ENCODE peak calls at places on chromosome 1, in four cellular contexts. Z is Peyer's patch, N is GM20000, W is adipocyte. M is an unnamed sample.
A peak's percentile ranks its signal among the peaks of the same experiment; 100 is the strongest.

GRCh38 chr1:39760074-39761008 is 10.8 kb downstream of the OXCT2 start:
- DNase-seq in Z (no peak), N (no peak), W (no peak), M (no peak)

GRCh38 chr1:198678301-198678836 is 39.5 kb downstream of the PTPRC start:
- DNase-seq in Z (peak; percentile 48), N (no peak), W (no peak), M (no peak)

GRCh38 chr1:54280652-54281051 is 80.7 kb downstream of the MRPL37 start:
- DNase-seq in Z (no peak), N (no peak), W (no peak), M (no peak)

GRCh38 chr1:3584915-3585314 is 26.4 kb downstream of the MEGF6 start:
- DNase-seq in Z (no peak), N (no peak), W (no peak), M (no peak)

GRCh38 chr1:65477414-65478378 is 57.2 kb downstream of the LEPR start:
- DNase-seq in Z (no peak), N (no peak), W (peak; percentile 48), M (no peak)

GRCh38 chr1:229579101-229579651 is 20.7 kb upstream of the ABCB10 start:
- DNase-seq in Z (no peak), N (peak; percentile 59), W (no peak), M (no peak)

GRCh38 chr1:55304306-55304705 is 89.1 kb upstream of the USP24 start:
- DNase-seq in Z (no peak), N (no peak), W (no peak), M (no peak)

GRCh38 chr1:167654975-167655575 is 25.0 kb downstream of the RCSD1 start:
- DNase-seq in Z (no peak), N (no peak), W (no peak), M (no peak)

GRCh38 chr1:26318338-26319064 is 743 bp downstream of the CD52 start:
- DNase-seq in Z (peak; percentile 79), N (no peak), W (no peak), M (no peak)

GRCh38 chr1:10975567-10976326 is 36.7 kb upstream of the TARDBP start:
- DNase-seq in Z (peak; percentile 55), N (no peak), W (peak; percentile 98), M (no peak)

GRCh38 chr1:14817223-14818170 is 219.0 kb downstream of the KAZN start:
- DNase-seq in Z (no peak), N (no peak), W (peak; percentile 37), M (no peak)

GRCh38 chr1:16458801-16459200 is 18.3 kb downstream of the NECAP2 start:
- DNase-seq in Z (no peak), N (no peak), W (no peak), M (no peak)

GRCh38 chr1:103162360-103162759 is 54.0 kb upstream of the COL11A1 start:
- DNase-seq in Z (no peak), N (no peak), W (no peak), M (no peak)

GRCh38 chr1:10539411-10540043 is 64.8 kb downstream of the PEX14 start:
- DNase-seq in Z (no peak), N (no peak), W (no peak), M (no peak)

GRCh38 chr1:150813028-150813707 is 5.1 kb upstream of the CTSK start:
- DNase-seq in Z (peak; percentile 71), N (peak; percentile 24), W (peak; percentile 74), M (no peak)

GRCh38 chr1:206608108-206608698 is 4.1 kb downstream of the EIF2D start:
- DNase-seq in Z (peak; percentile 61), N (peak; percentile 61), W (peak; percentile 60), M (peak; percentile 21)

GRCh38 chr1:94621392-94621791 is 79.8 kb upstream of the F3 start:
- DNase-seq in Z (peak; percentile 74), N (no peak), W (no peak), M (no peak)

GRCh38 chr1:174262747-174263241 is 103.5 kb downstream of the RABGAP1L start:
- DNase-seq in Z (no peak), N (peak; percentile 52), W (peak; percentile 81), M (no peak)

GRCh38 chr1:226737819-226738420 is 1.2 kb downstream of the ITPKB start:
- DNase-seq in Z (peak; percentile 77), N (peak; percentile 49), W (peak; percentile 71), M (no peak)

GRCh38 chr1:60949154-60949825 is 133.1 kb upstream of the NFIA start:
- DNase-seq in Z (no peak), N (no peak), W (no peak), M (no peak)

GRCh38 chr1:48202030-48202752 is 20.3 kb upstream of the SLC5A9 start:
- DNase-seq in Z (peak; percentile 81), N (peak; percentile 61), W (peak; percentile 84), M (peak; percentile 21)

GRCh38 chr1:182170941-182171461 is 109.5 kb upstream of the ZNF648 start:
- DNase-seq in Z (no peak), N (peak; percentile 30), W (peak; percentile 69), M (no peak)

GRCh38 chr1:220203816-220204215 is 68.4 kb downstream of the RAB3GAP2 start:
- DNase-seq in Z (no peak), N (no peak), W (no peak), M (no peak)

GRCh38 chr1:206714331-206715058 is 29.8 kb downstream of the MAPKAPK2 start:
- DNase-seq in Z (peak; percentile 73), N (no peak), W (peak; percentile 52), M (no peak)

GRCh38 chr1:34806396-34806795 is 13.6 kb downstream of the GJA4 start:
- DNase-seq in Z (no peak), N (no peak), W (peak; percentile 42), M (no peak)

GRCh38 chr1:246483204-246483933 is 23.7 kb downstream of the SMYD3 start:
- DNase-seq in Z (no peak), N (peak; percentile 35), W (peak; percentile 37), M (no peak)

GRCh38 chr1:8472668-8473067 is 154.8 kb downstream of the SLC45A1 start:
- DNase-seq in Z (no peak), N (peak; percentile 51), W (no peak), M (no peak)

GRCh38 chr1:21511579-21512522 is 2.6 kb downstream of the ALPL start:
- DNase-seq in Z (peak; percentile 58), N (no peak), W (peak; percentile 95), M (no peak)

GRCh38 chr1:63877816-63878215 is 104.0 kb downstream of the ROR1 start:
- DNase-seq in Z (no peak), N (no peak), W (peak; percentile 74), M (no peak)

GRCh38 chr1:206766251-206766856 is 4.2 kb upstream of the IL19 start:
- DNase-seq in Z (peak; percentile 82), N (peak; percentile 53), W (peak; percentile 54), M (peak; percentile 37)

GRCh38 chr1:25425098-25426085 is 4.8 kb upstream of the RHCE start:
- DNase-seq in Z (peak; percentile 60), N (no peak), W (no peak), M (no peak)

GRCh38 chr1:57597036-57597435 is 173.2 kb upstream of the DAB1 start:
- DNase-seq in Z (no peak), N (no peak), W (no peak), M (no peak)

GRCh38 chr1:16243936-16244649 is 7.1 kb upstream of the CPLANE2 start:
- DNase-seq in Z (peak; percentile 93), N (peak; percentile 78), W (peak; percentile 91), M (peak; percentile 43)

GRCh38 chr1:182446033-182446669 is 3.8 kb upstream of the RGSL1 start:
- DNase-seq in Z (peak; percentile 57), N (peak; percentile 76), W (peak; percentile 79), M (no peak)

GRCh38 chr1:75673399-75673798 is 51.1 kb upstream of the ACADM start:
- DNase-seq in Z (no peak), N (no peak), W (no peak), M (no peak)

GRCh38 chr1:231694081-231694443 is 67.5 kb downstream of the DISC1 start:
- DNase-seq in Z (no peak), N (no peak), W (no peak), M (no peak)

GRCh38 chr1:66207484-66207883 is 326.5 kb upstream of the SGIP1 start:
- DNase-seq in Z (no peak), N (no peak), W (peak; percentile 51), M (no peak)

GRCh38 chr1:151352001-151352718 is 5.1 kb upstream of the RFX5 start:
- DNase-seq in Z (no peak), N (no peak), W (no peak), M (no peak)

M was measured in activated CD4-positive, CD25-positive, alpha-beta regulatory T cell.